ENCODE peak calls at places on chromosomes 3 and 15, in seven cellular contexts. U, Q, B, S, C, T and P are unnamed samples.

GRCh38 chr15:67850995-67851535 is 11.2 kb upstream of the RNU6-1 start:
- DNase-seq in U (no peak), Q (peak; percentile 87), B (peak; percentile 56), S (no peak), C (no peak), T (no peak), P (no peak)

GRCh38 chr3:536417-536813 is 339.9 kb downstream of the CHL1 start:
- DNase-seq in U (no peak), Q (no peak), B (no peak), S (no peak), C (no peak), T (no peak), P (peak; percentile 0)

GRCh38 chr3:55658297-55659022 is 171.4 kb upstream of the WNT5A start:
- DNase-seq in U (no peak), Q (no peak), B (no peak), S (no peak), C (no peak), T (no peak), P (no peak)

GRCh38 chr3:39205131-39205530 is 12.7 kb upstream of the XIRP1 start:
- DNase-seq in U (no peak), Q (no peak), B (no peak), S (no peak), C (no peak), T (no peak), P (no peak)

GRCh38 chr15:29636140-29636539 is 186.1 kb downstream of the TJP1 start:
- DNase-seq in U (no peak), Q (no peak), B (no peak), S (no peak), C (peak; percentile 39), T (no peak), P (no peak)

GRCh38 chr15:68989876-68990754 is 24.4 kb upstream of the NOX5 start:
- DNase-seq in U (no peak), Q (no peak), B (no peak), S (no peak), C (no peak), T (peak; percentile 28), P (no peak)

GRCh38 chr3:37040231-37040630 is 46.9 kb downstream of the MLH1 start:
- DNase-seq in U (no peak), Q (no peak), B (peak; percentile 39), S (no peak), C (no peak), T (no peak), P (peak; percentile 29)

GRCh38 chr3:46693897-46694235 is 387 bp upstream of the ALS2CL start:
- DNase-seq in U (no peak), Q (no peak), B (peak; percentile 12), S (no peak), C (peak; percentile 38), T (peak; percentile 36), P (no peak)

GRCh38 chr3:188938999-188939398 is 232.8 kb upstream of the TPRG1 start:
- DNase-seq in U (no peak), Q (no peak), B (no peak), S (no peak), C (no peak), T (no peak), P (no peak)

GRCh38 chr3:71805199-71805598 is 20.3 kb upstream of the PROK2 start:
- DNase-seq in U (no peak), Q (peak; percentile 86), B (no peak), S (no peak), C (no peak), T (no peak), P (no peak)

GRCh38 chr3:159881828-159882309 is 106.8 kb upstream of the IL12A start:
- DNase-seq in U (no peak), Q (no peak), B (no peak), S (no peak), C (no peak), T (peak; percentile 52), P (no peak)

GRCh38 chr3:59502806-59503205 is 453.0 kb upstream of the CFAP20DC start:
- DNase-seq in U (no peak), Q (no peak), B (peak; percentile 96), S (no peak), C (no peak), T (no peak), P (peak; percentile 91)

GRCh38 chr3:49554639-49555265 is 475 bp downstream of the BSN start:
- DNase-seq in U (peak; percentile 53), Q (no peak), B (no peak), S (no peak), C (no peak), T (peak; percentile 65), P (peak; percentile 70)

GRCh38 chr3:185216587-185216918 is 37.3 kb downstream of the EHHADH start:
- DNase-seq in U (no peak), Q (no peak), B (no peak), S (no peak), C (no peak), T (peak; percentile 52), P (peak; percentile 11)

GRCh38 chr15:51917493-51917892 is 54.1 kb downstream of the LEO1 start:
- DNase-seq in U (no peak), Q (peak; percentile 31), B (peak; percentile 43), S (peak; percentile 44), C (peak; percentile 55), T (peak; percentile 83), P (peak; percentile 27)

GRCh38 chr15:29037997-29038700 is 152.4 kb downstream of the APBA2 start:
- DNase-seq in U (no peak), Q (no peak), B (no peak), S (no peak), C (no peak), T (no peak), P (no peak)

GRCh38 chr3:73258057-73258456 is 196.6 kb downstream of the EBLN2 start:
- DNase-seq in U (no peak), Q (no peak), B (no peak), S (no peak), C (no peak), T (peak; percentile 10), P (no peak)

GRCh38 chr15:99440029-99440428 is 125.8 kb upstream of the MEF2A start:
- DNase-seq in U (no peak), Q (no peak), B (no peak), S (no peak), C (no peak), T (no peak), P (no peak)

GRCh38 chr15:73964736-73965093 is 27.4 kb downstream of the STOML1 start:
- DNase-seq in U (peak; percentile 84), Q (peak; percentile 76), B (peak; percentile 75), S (peak; percentile 82), C (peak; percentile 82), T (peak; percentile 95), P (peak; percentile 50)
- H3K4me3 ChIP-seq in U (no peak overlapping the region), Q (no peak overlapping the region), B (no peak overlapping the region), S (no peak overlapping the region), C (no peak overlapping the region), T (peak overlapping the region; percentile 35), P (no peak overlapping the region)

GRCh38 chr3:129530331-129530761 is 1.9 kb downstream of the RHO start:
- DNase-seq in U (no peak), Q (no peak), B (peak; percentile 56), S (no peak), C (no peak), T (peak; percentile 75), P (peak; percentile 49)
- TF ChIP-seq CTCF in U (no peak), Q (no peak), B (no peak), S (no peak), C (no peak), T (no peak), P (no peak)

GRCh38 chr3:9785602-9786001 is 6.7 kb downstream of the TADA3 start:
- DNase-seq in U (no peak), Q (no peak), B (no peak), S (no peak), C (no peak), T (no peak), P (no peak)

GRCh38 chr3:9781978-9782575 is 10.2 kb downstream of the TADA3 start:
- DNase-seq in U (no peak), Q (peak; percentile 24), B (no peak), S (no peak), C (no peak), T (no peak), P (no peak)

GRCh38 chr3:9782777-9783176 is 9.5 kb downstream of the TADA3 start:
- DNase-seq in U (no peak), Q (peak; percentile 56), B (no peak), S (peak; percentile 31), C (no peak), T (peak; percentile 31), P (no peak)

GRCh38 chr3:9784876-9785443 is 7.3 kb downstream of the TADA3 start:
- DNase-seq in U (no peak), Q (no peak), B (no peak), S (no peak), C (no peak), T (no peak), P (peak; percentile 35)

GRCh38 chr3:9783954-9784353 is 8.3 kb downstream of the TADA3 start:
- DNase-seq in U (no peak), Q (no peak), B (no peak), S (no peak), C (no peak), T (no peak), P (no peak)
- H3K4me3 ChIP-seq in U (no peak overlapping the region), Q (no peak overlapping the region), B (no peak overlapping the region), S (no peak overlapping the region), C (no peak overlapping the region), T (no peak overlapping the region), P (no peak overlapping the region)

DNA sequence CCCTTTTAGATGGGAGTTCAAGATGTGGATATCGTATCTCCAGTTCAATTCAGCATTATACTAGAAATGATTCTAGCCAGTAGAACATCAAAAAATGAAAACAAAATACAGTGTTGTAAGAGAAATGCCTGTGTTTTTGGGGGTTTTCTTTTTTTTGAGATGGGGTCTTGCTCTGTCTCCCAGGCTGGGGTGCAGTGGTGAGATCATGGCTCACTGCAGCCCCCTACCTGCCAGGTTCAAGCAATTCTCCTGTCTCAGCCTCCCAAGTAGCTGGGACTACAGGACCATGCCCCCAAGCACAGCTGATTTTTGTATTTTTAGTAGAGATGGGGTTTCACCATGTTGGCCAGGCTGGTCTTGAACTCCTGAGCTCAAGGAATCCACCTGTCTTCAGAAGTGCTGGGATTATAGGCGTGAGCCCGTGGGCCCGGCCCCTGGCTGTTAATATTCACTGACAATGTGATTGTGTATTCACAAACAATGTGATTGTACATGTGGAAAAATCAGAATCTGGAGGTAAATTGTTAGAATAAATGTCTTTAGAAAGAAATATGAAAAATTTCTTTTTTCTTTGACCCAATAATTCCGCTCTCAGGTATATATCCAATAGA is 59.0 kb downstream of the ARIH1 start:
- DNase-seq in U (no peak), Q (no peak), B (no peak), S (no peak), C (no peak), T (peak; percentile 55), P (no peak)
- TF ChIP-seq CTCF in U (peak; percentile 57), Q (no peak), B (peak; percentile 33), S (peak; percentile 59), C (peak; percentile 16), T (peak; percentile 73), P (peak; percentile 31)

GRCh38 chr3:146077181-146077580 is 83.8 kb downstream of the PLOD2 start:
- DNase-seq in U (no peak), Q (no peak), B (no peak), S (no peak), C (no peak), T (no peak), P (no peak)
- H3K4me3 ChIP-seq in U (no peak overlapping the region), Q (no peak overlapping the region), B (no peak overlapping the region), S (no peak overlapping the region), C (no peak overlapping the region), T (no peak overlapping the region), P (no peak overlapping the region)